ENCODE peak calls at places on chromosome 2, in seven cellular contexts. S, V, B, J, G, D and U are unnamed samples.

GRCh38 chr2:165560377-165560988 is 91.0 kb downstream of the CSRNP3 start:
- DNase-seq in B (no peak), G (no peak), V (no peak), S (no peak), D (no peak), J (no peak), U (no peak)

GRCh38 chr2:209321076-209321475 is 102.8 kb upstream of the MAP2 start:
- DNase-seq in B (no peak), J (peak), G (no peak), D (no peak), S (no peak), V (no peak), U (peak)

GRCh38 chr2:42978175-42978886 is 185.9 kb upstream of the HAAO start:
- DNase-seq in J (no peak), B (no peak), D (peak), V (no peak), G (no peak), S (no peak), U (no peak)

GRCh38 chr2:71827973-71828372 is 319.7 kb downstream of the CYP26B1 start:
- DNase-seq in J (no peak), G (no peak), S (no peak), B (no peak), V (no peak), D (no peak), U (no peak)

GRCh38 chr2:192288290-192288689 is 93.6 kb upstream of the TMEFF2 start:
- DNase-seq in J (no peak), B (no peak), G (no peak), V (no peak), S (no peak), D (no peak), U (no peak)

GRCh38 chr2:140383781-140384180 is 1603.6 kb upstream of the NXPH2 start:
- DNase-seq in J (no peak), D (no peak), V (peak), B (no peak), S (no peak), G (no peak), U (no peak)

GRCh38 chr2:225140761-225141160 is 98.5 kb upstream of the DOCK10 start:
- DNase-seq in J (no peak), B (no peak), S (no peak), V (no peak), G (no peak), D (no peak), U (no peak)

GRCh38 chr2:80326214-80326613 is 21.7 kb upstream of the LRRTM1 start:
- DNase-seq in G (peak), B (no peak), J (peak), D (peak), V (peak), S (no peak), U (peak)

GRCh38 chr2:238963164-238963969 is 115.5 kb downstream of the TWIST2 start:
- DNase-seq in J (no peak), D (peak), G (no peak), V (no peak), S (no peak), B (no peak), U (no peak)

GRCh38 chr2:163191372-163191771 is 352.8 kb upstream of the KCNH7 start:
- DNase-seq in G (peak), S (no peak), D (peak), B (no peak), V (peak), J (peak), U (no peak)

GRCh38 chr2:113050921-113051895 is 1.5 kb downstream of the IL36B start:
- DNase-seq in J (no peak), G (no peak), D (no peak), V (no peak), B (no peak), S (no peak), U (no peak)

GRCh38 chr2:36770542-36771287 is 74.2 kb downstream of the VIT start:
- DNase-seq in G (peak), S (peak), J (peak), B (no peak), V (peak), D (peak), U (no peak)

GRCh38 chr2:3626817-3627499 is 31.0 kb upstream of the ALLC start:
- DNase-seq in S (no peak), V (no peak), G (no peak), D (no peak), B (peak), J (no peak), U (no peak)

GRCh38 chr2:105750735-105751134 is 6.0 kb downstream of the NCK2 start:
- DNase-seq in S (no peak), G (no peak), B (no peak), V (no peak), D (no peak), J (no peak), U (no peak)

GRCh38 chr2:213234641-213235040 is 49.6 kb upstream of the SPAG16 start:
- DNase-seq in G (no peak), B (no peak), V (peak), J (no peak), D (no peak), S (no peak), U (no peak)

GRCh38 chr2:100992262-100992661 is 9.8 kb upstream of the RPL31 start:
- DNase-seq in S (no peak), J (no peak), B (no peak), D (no peak), G (no peak), V (no peak), U (no peak)

GRCh38 chr2:201403904-201404303 is 46.8 kb upstream of the FLACC1 start:
- DNase-seq in B (no peak), V (peak), J (no peak), G (no peak), S (no peak), D (no peak), U (peak)

GRCh38 chr2:130261970-130262760 is 63.9 kb upstream of the TUBA3E start:
- DNase-seq in S (no peak), B (no peak), G (no peak), V (peak), D (no peak), J (peak), U (no peak)

GRCh38 chr2:168216351-168217005 is 30.9 kb downstream of the STK39 start:
- DNase-seq in B (no peak), D (no peak), S (no peak), V (no peak), G (no peak), J (peak), U (no peak)

GRCh38 chr2:205002390-205002789 is 457.1 kb downstream of the PARD3B start:
- DNase-seq in V (no peak), S (no peak), D (no peak), J (no peak), G (no peak), B (no peak), U (no peak)

GRCh38 chr2:181886192-181886591 is 5.3 kb upstream of the ITPRID2 start:
- DNase-seq in S (no peak), G (no peak), B (no peak), D (no peak), J (peak), V (no peak), U (no peak)

GRCh38 chr2:45024600-45025291 is 15.5 kb upstream of the SIX2 start:
- DNase-seq in B (peak), S (no peak), J (peak), D (no peak), G (peak), V (peak), U (peak)
- TF ChIP-seq CTCF in B (peak), S (no peak), J (peak), D (no peak), G (no peak), V (no peak), U (no peak)

GRCh38 chr2:86338778-86339295 is 1.4 kb upstream of the REEP1 start:
- DNase-seq in J (no peak), S (no peak), V (no peak), D (no peak), G (no peak), B (no peak), U (no peak)

GRCh38 chr2:86335865-86336321 is 1.5 kb downstream of the REEP1 start:
- DNase-seq in V (no peak), B (no peak), D (no peak), S (no peak), J (no peak), G (no peak), U (no peak)

GRCh38 chr2:86336350-86337234 is 834 bp downstream of the REEP1 start:
- DNase-seq in B (no peak), J (no peak), G (no peak), S (no peak), V (no peak), D (peak), U (no peak)

GRCh38 chr2:86341470-86341869 is 4.0 kb upstream of the REEP1 start:
- DNase-seq in B (no peak), S (no peak), G (no peak), J (no peak), D (no peak), V (no peak), U (no peak)

GRCh38 chr2:86337235-86338099 is at the start of gene REEP1:
- DNase-seq in B (no peak), D (peak), V (peak), S (no peak), G (peak), J (no peak), U (no peak)
- H3K4me3 ChIP-seq in B (peak), D (peak), V (peak), S (peak), G (peak), J (peak), U (peak)

DNA sequence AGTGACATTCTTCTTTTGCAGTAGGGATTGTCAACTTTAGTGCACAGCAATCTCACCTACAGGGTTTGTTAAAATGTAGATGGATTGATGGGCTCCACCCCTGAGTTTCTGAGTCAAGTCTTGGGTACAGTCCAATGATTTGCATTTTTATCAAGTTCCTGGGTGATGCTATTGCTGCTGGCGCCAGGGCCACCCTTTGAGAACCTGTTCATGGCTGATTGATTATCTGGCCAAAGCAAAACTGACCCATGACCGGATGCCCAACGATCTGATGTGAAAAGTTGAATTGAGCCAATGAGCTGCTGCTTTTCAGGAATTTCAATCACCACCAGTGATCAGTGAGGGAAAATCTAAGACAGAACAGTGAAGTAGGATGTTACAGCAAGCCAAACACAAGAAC is 675.3 kb downstream of the TMEM182 start:
- DNase-seq in J (no peak), G (no peak), B (no peak), D (no peak), S (no peak), V (no peak), U (no peak)
- TF ChIP-seq CTCF in J (no peak), G (no peak), B (no peak), D (no peak), S (no peak), V (no peak), U (no peak)

GRCh38 chr2:226837334-226837733 is 1.5 kb downstream of the RHBDD1 start:
- DNase-seq in G (no peak), S (no peak), D (no peak), B (no peak), V (no peak), J (no peak), U (no peak)
- H3K4me3 ChIP-seq in G (peak), S (no peak), D (peak), B (no peak), V (peak), J (peak), U (no peak)